ENCODE peak calls at places on chromosomes 13 and 19, in seven cellular contexts. One of them, this sample, is unnamed.

GRCh38 chr19:15452111-15453047 is 2.6 kb upstream of the WIZ start:
- DNase-seq in tibial artery: peak; percentile 95
- DNase-seq in HepG2: peak; percentile 69
- DNase-seq in heart left ventricle: peak; percentile 89
- DNase-seq in K562: peak; percentile 98
- DNase-seq in left ventricle myocardium inferior: peak; percentile 91
- DNase-seq in BJ: peak; percentile 54
- DNase-seq in this sample: peak; percentile 88

GRCh38 chr13:89380101-89380500 is 1708.9 kb downstream of the SLITRK5 start:
- DNase-seq in tibial artery: no peak
- DNase-seq in HepG2: peak; percentile 1
- DNase-seq in heart left ventricle: no peak
- DNase-seq in K562: no peak
- DNase-seq in left ventricle myocardium inferior: no peak
- DNase-seq in BJ: no peak
- DNase-seq in this sample: no peak

GRCh38 chr19:56321254-56321980 is 6.8 kb upstream of the ZSCAN5A start:
- DNase-seq in tibial artery: no peak
- DNase-seq in HepG2: no peak
- DNase-seq in heart left ventricle: no peak
- DNase-seq in K562: no peak
- DNase-seq in left ventricle myocardium inferior: no peak
- DNase-seq in BJ: no peak
- DNase-seq in this sample: no peak

GRCh38 chr19:53424968-53425597 is 6.7 kb upstream of the ZNF761 start:
- DNase-seq in tibial artery: peak; percentile 82
- DNase-seq in HepG2: peak; percentile 67
- DNase-seq in heart left ventricle: peak; percentile 73
- DNase-seq in K562: peak; percentile 72
- DNase-seq in left ventricle myocardium inferior: peak; percentile 70
- DNase-seq in BJ: no peak
- DNase-seq in this sample: peak; percentile 81

GRCh38 chr19:48858984-48859710 is 9.3 kb downstream of the PLEKHA4 start:
- DNase-seq in tibial artery: no peak
- DNase-seq in HepG2: no peak
- DNase-seq in heart left ventricle: peak; percentile 33
- DNase-seq in K562: peak; percentile 91
- DNase-seq in left ventricle myocardium inferior: peak; percentile 40
- DNase-seq in BJ: no peak
- DNase-seq in this sample: peak; percentile 81

GRCh38 chr13:99941086-99941485 is 30.5 kb downstream of the ZIC5 start:
- DNase-seq in tibial artery: peak; percentile 12
- DNase-seq in HepG2: peak; percentile 86
- DNase-seq in heart left ventricle: no peak
- DNase-seq in K562: no peak
- DNase-seq in left ventricle myocardium inferior: no peak
- DNase-seq in BJ: no peak
- DNase-seq in this sample: no peak

GRCh38 chr19:19107663-19108062 is 30.6 kb downstream of the TMEM161A start:
- DNase-seq in tibial artery: no peak
- DNase-seq in HepG2: no peak
- DNase-seq in heart left ventricle: no peak
- DNase-seq in K562: no peak
- DNase-seq in left ventricle myocardium inferior: no peak
- DNase-seq in BJ: no peak
- DNase-seq in this sample: no peak

GRCh38 chr19:9073806-9074205 is 13.1 kb upstream of the OR1M1 start:
- DNase-seq in tibial artery: no peak
- DNase-seq in HepG2: no peak
- DNase-seq in heart left ventricle: no peak
- DNase-seq in K562: no peak
- DNase-seq in left ventricle myocardium inferior: no peak
- DNase-seq in BJ: no peak
- DNase-seq in this sample: no peak

GRCh38 chr19:45834970-45835369 is 19.9 kb upstream of the RSPH6A start:
- DNase-seq in tibial artery: no peak
- DNase-seq in HepG2: no peak
- DNase-seq in heart left ventricle: no peak
- DNase-seq in K562: no peak
- DNase-seq in left ventricle myocardium inferior: no peak
- DNase-seq in BJ: no peak
- DNase-seq in this sample: no peak

GRCh38 chr13:80955487-80955886 is 614.6 kb upstream of the SPRY2 start:
- DNase-seq in tibial artery: no peak
- DNase-seq in HepG2: no peak
- DNase-seq in heart left ventricle: no peak
- DNase-seq in K562: no peak
- DNase-seq in left ventricle myocardium inferior: no peak
- DNase-seq in BJ: no peak
- DNase-seq in this sample: no peak

GRCh38 chr13:113997845-113998751 is 24.2 kb upstream of the C13orf46 start:
- DNase-seq in tibial artery: peak; percentile 88
- DNase-seq in HepG2: no peak
- DNase-seq in heart left ventricle: peak; percentile 42
- DNase-seq in K562: no peak
- DNase-seq in left ventricle myocardium inferior: peak; percentile 64
- DNase-seq in BJ: peak; percentile 10
- DNase-seq in this sample: peak; percentile 56

GRCh38 chr13:103663996-103664395 is 597.8 kb upstream of the SLC10A2 start:
- DNase-seq in tibial artery: no peak
- DNase-seq in HepG2: no peak
- DNase-seq in heart left ventricle: no peak
- DNase-seq in K562: no peak
- DNase-seq in left ventricle myocardium inferior: no peak
- DNase-seq in BJ: no peak
- DNase-seq in this sample: no peak

GRCh38 chr19:616732-617526 is 16.4 kb downstream of the POLRMT start:
- DNase-seq in tibial artery: no peak
- DNase-seq in HepG2: no peak
- DNase-seq in heart left ventricle: no peak
- DNase-seq in K562: no peak
- DNase-seq in left ventricle myocardium inferior: no peak
- DNase-seq in BJ: no peak
- DNase-seq in this sample: peak; percentile 81

GRCh38 chr19:664913-665443 is 2.0 kb upstream of the RNF126 start:
- DNase-seq in tibial artery: peak; percentile 86
- DNase-seq in HepG2: peak; percentile 74
- DNase-seq in heart left ventricle: peak; percentile 79
- DNase-seq in K562: peak; percentile 73
- DNase-seq in left ventricle myocardium inferior: peak; percentile 82
- DNase-seq in BJ: no peak
- DNase-seq in this sample: peak; percentile 85

GRCh38 chr19:5801796-5802616 is 2.9 kb upstream of the NRTN start:
- DNase-seq in tibial artery: no peak
- DNase-seq in HepG2: no peak
- DNase-seq in heart left ventricle: no peak
- DNase-seq in K562: peak; percentile 76
- DNase-seq in left ventricle myocardium inferior: no peak
- DNase-seq in BJ: no peak
- DNase-seq in this sample: no peak

GRCh38 chr19:17648786-17649185 is 39.4 kb downstream of the UNC13A start:
- DNase-seq in tibial artery: no peak
- DNase-seq in HepG2: no peak
- DNase-seq in heart left ventricle: no peak
- DNase-seq in K562: no peak
- DNase-seq in left ventricle myocardium inferior: no peak
- DNase-seq in BJ: no peak
- DNase-seq in this sample: no peak

GRCh38 chr19:17654993-17655392 is 33.2 kb downstream of the UNC13A start:
- DNase-seq in tibial artery: no peak
- DNase-seq in HepG2: no peak
- DNase-seq in heart left ventricle: no peak
- DNase-seq in K562: peak; percentile 60
- DNase-seq in left ventricle myocardium inferior: no peak
- DNase-seq in BJ: no peak
- DNase-seq in this sample: no peak

GRCh38 chr19:17655751-17656480 is 32.2 kb downstream of the UNC13A start:
- DNase-seq in tibial artery: no peak
- DNase-seq in HepG2: no peak
- DNase-seq in heart left ventricle: no peak
- DNase-seq in K562: no peak
- DNase-seq in left ventricle myocardium inferior: no peak
- DNase-seq in BJ: no peak
- DNase-seq in this sample: peak; percentile 60

GRCh38 chr19:17656970-17657369 is 31.2 kb downstream of the UNC13A start:
- DNase-seq in tibial artery: no peak
- DNase-seq in HepG2: no peak
- DNase-seq in heart left ventricle: no peak
- DNase-seq in K562: no peak
- DNase-seq in left ventricle myocardium inferior: no peak
- DNase-seq in BJ: no peak
- DNase-seq in this sample: no peak

DNA sequence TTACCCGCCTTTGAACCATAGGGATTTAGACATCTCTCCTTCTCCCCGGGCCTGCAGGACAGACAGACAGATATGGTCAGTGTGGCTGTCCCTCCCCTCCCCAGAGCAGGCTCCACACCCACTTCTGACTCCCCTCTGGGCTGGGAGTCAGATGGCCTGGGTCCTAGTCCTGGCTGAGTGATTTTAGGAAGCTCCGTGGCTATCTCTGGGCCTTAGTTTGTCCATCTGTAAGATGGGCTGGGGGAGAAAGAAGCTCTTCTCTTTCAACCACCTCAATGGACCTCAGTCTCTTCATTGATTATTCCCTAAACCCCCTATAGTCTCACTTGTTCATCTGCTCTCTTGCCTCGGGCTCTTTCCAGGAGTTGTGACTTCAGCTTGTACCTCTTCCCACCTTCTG is 35.5 kb downstream of the UNC13A start:
- DNase-seq in tibial artery: no peak
- DNase-seq in HepG2: no peak
- DNase-seq in heart left ventricle: no peak
- DNase-seq in K562: no peak
- DNase-seq in left ventricle myocardium inferior: no peak
- DNase-seq in BJ: no peak
- DNase-seq in this sample: no peak
- H3K27me3 ChIP-seq in tibial artery: peaks cover 7% of the 10 kb centered on the region
- H3K27me3 ChIP-seq in HepG2: peaks cover 6% of the 10 kb centered on the region
- H3K27me3 ChIP-seq in heart left ventricle: no peaks in the 10 kb centered on the region
- H3K27me3 ChIP-seq in K562: peaks cover 38% of the 10 kb centered on the region
- H3K27me3 ChIP-seq in left ventricle myocardium inferior: peaks cover 6% of the 10 kb centered on the region
- H3K27me3 ChIP-seq in BJ: no peaks in the 10 kb centered on the region
- H3K27me3 ChIP-seq in this sample: peaks cover 6% of the 10 kb centered on the region

DNA sequence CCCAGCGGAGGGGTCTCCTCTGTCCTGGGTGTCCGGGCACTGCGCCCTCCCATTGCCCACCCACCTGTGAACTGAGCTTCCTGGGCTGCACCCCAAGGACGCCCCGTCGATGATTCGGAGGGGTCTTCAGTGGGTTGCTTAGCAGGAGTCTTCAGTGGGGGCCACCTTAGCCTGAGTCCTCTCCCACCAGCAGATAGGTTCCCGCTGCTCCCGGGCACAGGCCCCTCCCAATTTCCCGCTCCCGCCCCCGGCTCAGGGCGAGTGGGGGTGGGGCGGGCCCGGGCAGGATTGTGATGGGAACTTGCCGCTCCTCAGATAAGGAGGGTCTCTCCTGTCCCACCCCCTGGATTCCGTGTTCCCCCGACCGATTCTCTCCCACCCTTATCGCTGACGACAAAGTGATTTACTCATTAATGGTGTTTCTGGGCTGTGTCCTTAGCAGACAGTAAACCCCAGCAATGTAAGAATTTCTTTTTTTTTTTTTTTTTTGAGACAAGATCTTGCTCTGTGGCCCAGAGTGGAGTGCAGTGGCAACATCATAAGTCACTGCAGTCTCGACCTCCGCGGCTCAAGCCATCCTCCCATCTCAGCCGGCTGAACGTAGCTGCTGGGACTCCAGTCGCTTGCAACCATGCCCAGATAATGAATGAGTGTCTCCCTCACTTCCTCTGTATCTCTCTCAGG is 655 bp upstream of the S1PR5 start:
- DNase-seq in tibial artery: no peak
- DNase-seq in HepG2: no peak
- DNase-seq in heart left ventricle: no peak
- DNase-seq in K562: peak; percentile 88
- DNase-seq in left ventricle myocardium inferior: no peak
- DNase-seq in BJ: no peak
- DNase-seq in this sample: peak; percentile 73
- H3K27me3 ChIP-seq in tibial artery: peaks cover 47% of the 10 kb centered on the region
- H3K27me3 ChIP-seq in HepG2: peaks cover 65% of the 10 kb centered on the region
- H3K27me3 ChIP-seq in heart left ventricle: peaks cover 27% of the 10 kb centered on the region
- H3K27me3 ChIP-seq in K562: peaks cover 16% of the 10 kb centered on the region
- H3K27me3 ChIP-seq in left ventricle myocardium inferior: peaks cover 90% of the 10 kb centered on the region
- H3K27me3 ChIP-seq in BJ: peaks cover 27% of the 10 kb centered on the region
- H3K27me3 ChIP-seq in this sample: peaks cover 46% of the 10 kb centered on the region

DNA sequence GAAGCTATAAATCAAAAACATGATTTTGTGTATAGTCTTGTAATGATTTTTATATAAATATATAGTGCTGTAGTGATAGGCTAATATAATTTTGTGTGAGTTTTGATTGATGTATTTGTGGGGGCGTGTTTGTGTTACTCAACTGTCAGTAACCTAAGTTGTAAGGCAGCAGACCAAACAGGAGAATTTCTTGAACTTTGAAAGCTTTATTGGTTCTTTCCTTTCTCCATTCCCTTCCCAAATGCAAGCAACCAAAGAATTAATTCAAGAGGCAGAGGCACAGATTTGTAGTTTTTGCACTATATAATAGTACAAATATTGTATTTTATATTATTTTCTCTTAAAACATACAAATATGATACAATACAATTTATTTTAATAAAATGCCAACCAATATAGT is 109.6 kb downstream of the FLT1 start:
- DNase-seq in tibial artery: no peak
- DNase-seq in HepG2: no peak
- DNase-seq in heart left ventricle: no peak
- DNase-seq in K562: no peak
- DNase-seq in left ventricle myocardium inferior: no peak
- DNase-seq in BJ: no peak
- DNase-seq in this sample: no peak
- H3K27me3 ChIP-seq in tibial artery: no peaks in the 10 kb centered on the region
- H3K27me3 ChIP-seq in HepG2: no peaks in the 10 kb centered on the region
- H3K27me3 ChIP-seq in heart left ventricle: no peaks in the 10 kb centered on the region
- H3K27me3 ChIP-seq in K562: no peaks in the 10 kb centered on the region
- H3K27me3 ChIP-seq in left ventricle myocardium inferior: no peaks in the 10 kb centered on the region
- H3K27me3 ChIP-seq in BJ: no peaks in the 10 kb centered on the region
- H3K27me3 ChIP-seq in this sample: no peaks in the 10 kb centered on the region

GRCh38 chr19:3496392-3497273 is 3.8 kb downstream of the DOHH start:
- DNase-seq in tibial artery: no peak
- DNase-seq in HepG2: no peak
- DNase-seq in heart left ventricle: no peak
- DNase-seq in K562: no peak
- DNase-seq in left ventricle myocardium inferior: no peak
- DNase-seq in BJ: no peak
- DNase-seq in this sample: peak; percentile 72

GRCh38 chr19:3494559-3494958 is 5.9 kb downstream of the DOHH start:
- DNase-seq in tibial artery: no peak
- DNase-seq in HepG2: no peak
- DNase-seq in heart left ventricle: no peak
- DNase-seq in K562: no peak
- DNase-seq in left ventricle myocardium inferior: no peak
- DNase-seq in BJ: no peak
- DNase-seq in this sample: no peak

GRCh38 chr19:3500429-3501101 is at the start of gene DOHH:
- DNase-seq in tibial artery: peak; percentile 96
- DNase-seq in HepG2: peak; percentile 94
- DNase-seq in heart left ventricle: peak; percentile 95
- DNase-seq in K562: peak; percentile 97
- DNase-seq in left ventricle myocardium inferior: peak; percentile 95
- DNase-seq in BJ: peak; percentile 77
- DNase-seq in this sample: peak; percentile 96

GRCh38 chr19:3499738-3500428 is 591 bp downstream of the DOHH start:
- DNase-seq in tibial artery: no peak
- DNase-seq in HepG2: no peak
- DNase-seq in heart left ventricle: no peak
- DNase-seq in K562: no peak
- DNase-seq in left ventricle myocardium inferior: no peak
- DNase-seq in BJ: no peak
- DNase-seq in this sample: no peak

GRCh38 chr19:3497757-3498515 is 2.5 kb downstream of the DOHH start:
- DNase-seq in tibial artery: no peak
- DNase-seq in HepG2: peak; percentile 37
- DNase-seq in heart left ventricle: no peak
- DNase-seq in K562: no peak
- DNase-seq in left ventricle myocardium inferior: no peak
- DNase-seq in BJ: no peak
- DNase-seq in this sample: no peak
- H3K27me3 ChIP-seq in tibial artery: no peaks in the 10 kb centered on the region
- H3K27me3 ChIP-seq in HepG2: no peaks in the 10 kb centered on the region
- H3K27me3 ChIP-seq in heart left ventricle: no peaks in the 10 kb centered on the region
- H3K27me3 ChIP-seq in K562: no peaks in the 10 kb centered on the region
- H3K27me3 ChIP-seq in left ventricle myocardium inferior: no peaks in the 10 kb centered on the region
- H3K27me3 ChIP-seq in BJ: no peaks in the 10 kb centered on the region
- H3K27me3 ChIP-seq in this sample: no peaks in the 10 kb centered on the region

This sample was measured in upper lobe of left lung.